ENCODE peak calls at places on chromosomes 5 and 9, in seven cellular contexts. F is A549, P is HCT116, A is tibial nerve, U is sigmoid colon, Z is Peyer's patch, D is adrenal gland. T is an unnamed sample. For H3K4me1, the result is how much of the 10 kb centered on the place peaks cover.

GRCh38 chr5:64690417-64691151 is at the start of gene SHISAL2B:
- DNase-seq in F (peak), P (no peak), A (no peak), U (no peak), Z (no peak), D (no peak), T (no peak)

GRCh38 chr5:132237670-132238069 is 10.0 kb upstream of the P4HA2 start:
- DNase-seq in F (no peak), P (no peak), A (no peak), U (peak), Z (no peak), D (no peak), T (peak)

GRCh38 chr5:113090336-113091106 is 113.9 kb downstream of the DCP2 start:
- DNase-seq in F (no peak), P (no peak), A (no peak), U (no peak), Z (no peak), D (no peak), T (peak)

GRCh38 chr9:127968717-127969383 is 11.9 kb downstream of the EEIG1 start:
- DNase-seq in F (peak), P (peak), A (no peak), U (peak), Z (no peak), D (peak), T (no peak)

GRCh38 chr9:2824564-2824963 is 19.3 kb downstream of the PUM3 start:
- DNase-seq in F (peak), P (no peak), A (no peak), U (no peak), Z (no peak), D (peak), T (no peak)

GRCh38 chr9:10875752-10876151 is 262.9 kb upstream of the PTPRD start:
- DNase-seq in F (no peak), P (no peak), A (no peak), U (no peak), Z (no peak), D (no peak), T (no peak)

GRCh38 chr9:133485531-133486260 is 6.8 kb upstream of the SLC2A6 start:
- DNase-seq in F (peak), P (no peak), A (no peak), U (no peak), Z (peak), D (no peak), T (no peak)

GRCh38 chr9:106981396-106982287 is 118.7 kb downstream of the ZNF462 start:
- DNase-seq in F (no peak), P (no peak), A (no peak), U (no peak), Z (no peak), D (no peak), T (no peak)

GRCh38 chr5:8829322-8830029 is 716.4 kb downstream of the SEMA5A start:
- DNase-seq in F (peak), P (no peak), A (no peak), U (no peak), Z (no peak), D (peak), T (no peak)

GRCh38 chr9:126937444-126937843 is 22.9 kb downstream of the RALGPS1 start:
- DNase-seq in F (no peak), P (no peak), A (no peak), U (no peak), Z (no peak), D (no peak), T (no peak)

GRCh38 chr5:150411245-150411979 is 1.3 kb downstream of the CD74 start:
- DNase-seq in F (no peak), P (no peak), A (peak), U (no peak), Z (peak), D (peak), T (peak)

GRCh38 chr9:96450613-96451544 is 910 bp downstream of the HABP4 start:
- DNase-seq in F (peak), P (no peak), A (peak), U (peak), Z (peak), D (peak), T (peak)

GRCh38 chr9:93288341-93288740 is 104.4 kb downstream of the WNK2 start:
- DNase-seq in F (no peak), P (no peak), A (no peak), U (no peak), Z (no peak), D (no peak), T (no peak)

GRCh38 chr5:68215888-68216736 is 556 bp downstream of the PIK3R1 start:
- DNase-seq in F (peak), P (no peak), A (no peak), U (peak), Z (peak), D (peak), T (peak)

GRCh38 chr9:105188746-105189145 is 55.7 kb upstream of the SLC44A1 start:
- DNase-seq in F (peak), P (no peak), A (no peak), U (no peak), Z (no peak), D (no peak), T (no peak)

GRCh38 chr5:2750026-2750757 is 1.3 kb downstream of the IRX2 start:
- DNase-seq in F (no peak), P (no peak), A (no peak), U (no peak), Z (no peak), D (no peak), T (no peak)

GRCh38 chr5:148228392-148228984 is 9.8 kb upstream of the MARCOL start:
- DNase-seq in F (no peak), P (no peak), A (no peak), U (no peak), Z (no peak), D (no peak), T (no peak)

GRCh38 chr5:172789687-172790495 is 18.9 kb upstream of the DUSP1 start:
- DNase-seq in F (no peak), P (no peak), A (no peak), U (peak), Z (no peak), D (peak), T (peak)

GRCh38 chr5:172791726-172792445 is 20.9 kb upstream of the DUSP1 start:
- DNase-seq in F (no peak), P (no peak), A (no peak), U (no peak), Z (no peak), D (no peak), T (peak)

GRCh38 chr5:172791291-172791690 is 20.3 kb upstream of the DUSP1 start:
- DNase-seq in F (no peak), P (no peak), A (no peak), U (peak), Z (no peak), D (no peak), T (peak)

GRCh38 chr5:172788771-172789686 is 18.0 kb upstream of the DUSP1 start:
- DNase-seq in F (peak), P (no peak), A (peak), U (peak), Z (no peak), D (peak), T (peak)

GRCh38 chr5:172790496-172790889 is 19.5 kb upstream of the DUSP1 start:
- DNase-seq in F (no peak), P (no peak), A (no peak), U (no peak), Z (no peak), D (no peak), T (no peak)
- H3K4me1 ChIP-seq in F (under half), P (under half), A (half or more), U (under half), Z (under half), D (under half), T (under half)

GRCh38 chr9:134641173-134641985 is at the start of gene COL5A1:
- DNase-seq in F (peak), P (no peak), A (peak), U (peak), Z (peak), D (peak), T (peak)
- TF ChIP-seq POLR2A in F (peak), P (no peak), A (peak), U (peak), Z (peak), D (peak), T (peak)

GRCh38 chr9:28938981-28939380 is 1365.7 kb upstream of the C9orf72 start:
- DNase-seq in F (no peak), P (no peak), A (no peak), U (no peak), Z (no peak), D (no peak), T (no peak)
- H3K4me1 ChIP-seq in F (under half), P (under half), A (under half), U (under half), Z (under half), D (under half), T (under half)

GRCh38 chr9:89563511-89564256 is 41.1 kb upstream of the GADD45G start:
- DNase-seq in F (no peak), P (no peak), A (no peak), U (no peak), Z (no peak), D (no peak), T (no peak)
- TF ChIP-seq POLR2A in F (no peak), P (no peak), A (no peak), U (no peak), Z (no peak), D (no peak), T (no peak)

GRCh38 chr9:112757300-112757883 is 6.8 kb downstream of the SNX30 start:
- DNase-seq in F (no peak), P (no peak), A (no peak), U (no peak), Z (no peak), D (no peak), T (no peak)
- H3K4me1 ChIP-seq in F (under half), P (under half), A (under half), U (half or more), Z (under half), D (under half), T (under half)

GRCh38 chr9:130042931-130043653 is at the start of gene FNBP1:
- DNase-seq in F (peak), P (no peak), A (peak), U (peak), Z (peak), D (peak), T (peak)
- TF ChIP-seq POLR2A in F (peak), P (peak), A (peak), U (peak), Z (peak), D (peak), T (peak)

GRCh38 chr9:87518702-87519335 is 21.2 kb downstream of the DAPK1 start:
- DNase-seq in F (no peak), P (no peak), A (peak), U (peak), Z (no peak), D (peak), T (peak)
- H3K4me1 ChIP-seq in F (under half), P (under half), A (under half), U (half or more), Z (under half), D (under half), T (under half)

GRCh38 chr5:76715734-76716455 is at the start of gene F2R:
- DNase-seq in F (peak), P (no peak), A (peak), U (no peak), Z (no peak), D (peak), T (peak)
- TF ChIP-seq POLR2A in F (peak), P (no peak), A (no peak), U (no peak), Z (no peak), D (no peak), T (no peak)